ENCODE peak calls at places on chromosomes 3 and 15, in eight cellular contexts. C is spleen; U is activated T-cell treated with anti-CD3 and anti-CD28 coated beads for 24 hours; Q is activated gamma-delta T cell treated with anti-CD3 and anti-CD28 coated beads, Interleukin-2, amount 50 U/mL, for 16 hours; T is progenitor cell of endocrine pancreas; Y is frontal cortex; F is stimulated activated CD4-positive, alpha-beta T cell treated with anti-CD3 and anti-CD28 coated beads, Interleukin-1b, Interleukin-23, amount 100 ng/mL, for 24 hours; D is ureter. K is an unnamed sample.

GRCh38 chr15:91318976-91319714 is 219.1 kb downstream of the SV2B start:
- DNase-seq in C (no peak), U (no peak), Q (no peak), T (no peak), Y (no peak), F (no peak), D (no peak), K (no peak)

GRCh38 chr3:151976211-151977050 is 103.0 kb downstream of the SUCNR1 start:
- DNase-seq in C (no peak), U (no peak), Q (no peak), T (no peak), Y (no peak), F (no peak), D (no peak), K (no peak)

GRCh38 chr15:57861805-57862586 is 155.5 kb downstream of the POLR2M start:
- DNase-seq in C (no peak), U (no peak), Q (no peak), T (no peak), Y (no peak), F (no peak), D (no peak), K (no peak)

GRCh38 chr3:106345353-106346027 is 476.7 kb upstream of the CBLB start:
- DNase-seq in C (no peak), U (no peak), Q (no peak), T (no peak), Y (no peak), F (no peak), D (no peak), K (no peak)

GRCh38 chr3:42638339-42638842 is 15.1 kb upstream of the ZBTB47 start:
- DNase-seq in C (no peak), U (peak; percentile 45), Q (no peak), T (no peak), Y (no peak), F (no peak), D (no peak), K (no peak)

GRCh38 chr15:33968224-33968623 is at the start of gene CHRM5:
- DNase-seq in C (no peak), U (no peak), Q (no peak), T (no peak), Y (no peak), F (no peak), D (no peak), K (no peak)

GRCh38 chr3:1195922-1196321 is 103.1 kb downstream of the CNTN6 start:
- DNase-seq in C (no peak), U (no peak), Q (no peak), T (no peak), Y (no peak), F (no peak), D (no peak), K (no peak)

GRCh38 chr15:100958326-100959065 is 39.3 kb downstream of the LRRK1 start:
- DNase-seq in C (no peak), U (no peak), Q (no peak), T (no peak), Y (no peak), F (no peak), D (no peak), K (no peak)

GRCh38 chr3:114234739-114235138 is 2.6 kb downstream of the ZNF80 start:
- DNase-seq in C (no peak), U (no peak), Q (no peak), T (no peak), Y (no peak), F (no peak), D (no peak), K (no peak)

GRCh38 chr15:84731774-84732173 is 15.8 kb upstream of the SEC11A start:
- DNase-seq in C (no peak), U (no peak), Q (no peak), T (no peak), Y (no peak), F (no peak), D (no peak), K (no peak)

GRCh38 chr3:53258600-53259426 is 3.0 kb upstream of the TKT start:
- DNase-seq in C (no peak), U (no peak), Q (no peak), T (no peak), Y (no peak), F (no peak), D (no peak), K (peak; percentile 70)

GRCh38 chr3:111595239-111595638 is at the start of gene ZBED2:
- DNase-seq in C (no peak), U (no peak), Q (no peak), T (no peak), Y (no peak), F (no peak), D (no peak), K (no peak)

GRCh38 chr3:288383-288782 is 91.8 kb downstream of the CHL1 start:
- DNase-seq in C (no peak), U (no peak), Q (no peak), T (no peak), Y (no peak), F (no peak), D (no peak), K (no peak)

GRCh38 chr3:165549037-165549436 is 288.2 kb downstream of the BCHE start:
- DNase-seq in C (no peak), U (no peak), Q (no peak), T (no peak), Y (no peak), F (no peak), D (no peak), K (no peak)

GRCh38 chr3:118587037-118587741 is 447.5 kb downstream of the IGSF11 start:
- DNase-seq in C (no peak), U (no peak), Q (no peak), T (no peak), Y (no peak), F (no peak), D (no peak), K (no peak)

K was measured in ELF-1.